ENCODE peak calls at places on chromosome 15, in ten cellular contexts. V is cardiac muscle cell, I is AG10803, Y is pons, N is Peyer's patch, B is NAMALWA, O is GM19239, G is left ventricle myocardium superior, Q is sigmoid colon, K is left ventricle myocardium inferior. F is an unnamed sample.

GRCh38 chr15:90929709-90930019 is 2.7 kb downstream of the HDDC3 start:
- DNase-seq in K (no peak), N (no peak), B (no peak), I (no peak), Y (no peak), G (no peak), O (no peak), Q (no peak), V (no peak), F (no peak)

GRCh38 chr15:73928241-73928579 is 1.9 kb downstream of the LOXL1 start:
- DNase-seq in Q (no peak), G (no peak), V (no peak), I (no peak), O (no peak), Y (no peak), B (no peak), K (no peak), N (no peak), F (no peak)

GRCh38 chr15:34436126-34436955 is 1.3 kb downstream of the GOLGA8A start:
- DNase-seq in Y (no peak), I (peak), V (peak), G (peak), Q (no peak), N (no peak), B (no peak), O (peak), K (no peak), F (no peak)

GRCh38 chr15:70199601-70200000 is 101.9 kb upstream of the TLE3 start:
- DNase-seq in V (no peak), O (no peak), K (no peak), N (no peak), Q (no peak), B (peak), G (no peak), I (no peak), Y (no peak), F (peak)

GRCh38 chr15:33026614-33027013 is 167.9 kb downstream of the FMN1 start:
- DNase-seq in V (peak), Y (no peak), O (no peak), Q (no peak), K (peak), G (peak), I (no peak), N (no peak), B (no peak), F (peak)

GRCh38 chr15:70424937-70425411 is 327.3 kb upstream of the TLE3 start:
- DNase-seq in Y (no peak), I (no peak), G (no peak), O (no peak), V (no peak), B (no peak), Q (no peak), N (no peak), K (no peak), F (no peak)

GRCh38 chr15:48693474-48693873 is 48.0 kb upstream of the FBN1 start:
- DNase-seq in Y (no peak), Q (no peak), V (no peak), O (no peak), I (peak), B (no peak), N (no peak), K (no peak), G (no peak), F (no peak)

GRCh38 chr15:92611995-92612745 is 43.4 kb downstream of the FAM174B start:
- DNase-seq in O (no peak), K (no peak), Q (peak), I (peak), B (no peak), V (no peak), G (no peak), N (peak), Y (peak), F (no peak)

GRCh38 chr15:45751629-45752028 is 116.8 kb downstream of the SQOR start:
- DNase-seq in O (no peak), K (no peak), I (no peak), Y (no peak), B (no peak), G (no peak), N (no peak), Q (no peak), V (no peak), F (no peak)

GRCh38 chr15:77578641-77579372 is 53.9 kb downstream of the LINGO1 start:
- DNase-seq in Q (no peak), K (no peak), B (peak), Y (no peak), V (no peak), N (no peak), O (no peak), G (no peak), I (no peak), F (no peak)

GRCh38 chr15:66761723-66762595 is 59.9 kb downstream of the SMAD6 start:
- DNase-seq in K (peak), B (no peak), N (no peak), I (peak), Q (no peak), Y (no peak), V (no peak), O (no peak), G (no peak), F (no peak)

GRCh38 chr15:82663186-82663600 is 16.0 kb upstream of the CPEB1 start:
- DNase-seq in Q (no peak), I (peak), O (peak), V (peak), Y (no peak), N (peak), G (peak), K (no peak), B (peak), F (no peak)

GRCh38 chr15:41241251-41241964 is 10.3 kb downstream of the CHP1 start:
- DNase-seq in B (no peak), K (peak), N (peak), Q (no peak), O (no peak), G (peak), Y (peak), I (no peak), V (peak), F (no peak)

GRCh38 chr15:25905140-25905539 is 42.0 kb upstream of the ATP10A start:
- DNase-seq in K (no peak), Y (no peak), Q (peak), V (no peak), O (no peak), I (peak), N (no peak), B (no peak), G (no peak), F (peak)